ENCODE peak calls at places on chromosomes 12 and 14, in six cellular contexts. One of them, this sample, is unnamed.

GRCh38 chr14:55129428-55130193 is 559 bp downstream of the LGALS3 start:
- DNase-seq in activated CD4-positive, alpha-beta T cell treated with anti-CD3 and anti-CD28 coated beads, Interleukin-2, amount 50 U/mL, for 24 hours: peak
- DNase-seq in EL: peak
- DNase-seq in H4: peak
- DNase-seq in HS-5: no peak
- DNase-seq in SK-N-SH: peak
- DNase-seq in this sample: peak

GRCh38 chr14:104604461-104605449 is at the start of gene TMEM179:
- DNase-seq in activated CD4-positive, alpha-beta T cell treated with anti-CD3 and anti-CD28 coated beads, Interleukin-2, amount 50 U/mL, for 24 hours: no peak
- DNase-seq in EL: no peak
- DNase-seq in H4: no peak
- DNase-seq in HS-5: no peak
- DNase-seq in SK-N-SH: peak
- DNase-seq in this sample: no peak

GRCh38 chr14:54219281-54220121 is 177.3 kb upstream of the CDKN3 start:
- DNase-seq in activated CD4-positive, alpha-beta T cell treated with anti-CD3 and anti-CD28 coated beads, Interleukin-2, amount 50 U/mL, for 24 hours: no peak
- DNase-seq in EL: no peak
- DNase-seq in H4: no peak
- DNase-seq in HS-5: no peak
- DNase-seq in SK-N-SH: peak
- DNase-seq in this sample: no peak

GRCh38 chr12:39239484-39240143 is 203.3 kb downstream of the KIF21A start:
- DNase-seq in activated CD4-positive, alpha-beta T cell treated with anti-CD3 and anti-CD28 coated beads, Interleukin-2, amount 50 U/mL, for 24 hours: no peak
- DNase-seq in EL: no peak
- DNase-seq in H4: no peak
- DNase-seq in HS-5: no peak
- DNase-seq in SK-N-SH: no peak
- DNase-seq in this sample: no peak

GRCh38 chr12:96862326-96862725 is 44.7 kb upstream of the NEDD1 start:
- DNase-seq in activated CD4-positive, alpha-beta T cell treated with anti-CD3 and anti-CD28 coated beads, Interleukin-2, amount 50 U/mL, for 24 hours: no peak
- DNase-seq in EL: peak
- DNase-seq in H4: no peak
- DNase-seq in HS-5: no peak
- DNase-seq in SK-N-SH: no peak
- DNase-seq in this sample: peak

GRCh38 chr14:20755037-20755436 is 9.3 kb downstream of the EDDM3A start:
- DNase-seq in activated CD4-positive, alpha-beta T cell treated with anti-CD3 and anti-CD28 coated beads, Interleukin-2, amount 50 U/mL, for 24 hours: no peak
- DNase-seq in EL: no peak
- DNase-seq in H4: no peak
- DNase-seq in HS-5: no peak
- DNase-seq in SK-N-SH: no peak
- DNase-seq in this sample: no peak

GRCh38 chr12:52005903-52006703 is 643 bp upstream of the TAMALIN start:
- DNase-seq in activated CD4-positive, alpha-beta T cell treated with anti-CD3 and anti-CD28 coated beads, Interleukin-2, amount 50 U/mL, for 24 hours: no peak
- DNase-seq in EL: no peak
- DNase-seq in H4: no peak
- DNase-seq in HS-5: no peak
- DNase-seq in SK-N-SH: no peak
- DNase-seq in this sample: no peak

GRCh38 chr14:80364274-80364673 is 153.0 kb upstream of the DIO2 start:
- DNase-seq in activated CD4-positive, alpha-beta T cell treated with anti-CD3 and anti-CD28 coated beads, Interleukin-2, amount 50 U/mL, for 24 hours: no peak
- DNase-seq in EL: peak
- DNase-seq in H4: peak
- DNase-seq in HS-5: no peak
- DNase-seq in SK-N-SH: peak
- DNase-seq in this sample: peak

GRCh38 chr12:94793191-94793595 is 142.8 kb upstream of the TMCC3 start:
- DNase-seq in activated CD4-positive, alpha-beta T cell treated with anti-CD3 and anti-CD28 coated beads, Interleukin-2, amount 50 U/mL, for 24 hours: no peak
- DNase-seq in EL: peak
- DNase-seq in H4: no peak
- DNase-seq in HS-5: no peak
- DNase-seq in SK-N-SH: no peak
- DNase-seq in this sample: no peak

GRCh38 chr12:92194566-92194965 is 48.9 kb upstream of the BTG1 start:
- DNase-seq in activated CD4-positive, alpha-beta T cell treated with anti-CD3 and anti-CD28 coated beads, Interleukin-2, amount 50 U/mL, for 24 hours: no peak
- DNase-seq in EL: no peak
- DNase-seq in H4: no peak
- DNase-seq in HS-5: no peak
- DNase-seq in SK-N-SH: no peak
- DNase-seq in this sample: no peak

GRCh38 chr12:122371475-122372045 is 50.9 kb downstream of the CLIP1 start:
- DNase-seq in activated CD4-positive, alpha-beta T cell treated with anti-CD3 and anti-CD28 coated beads, Interleukin-2, amount 50 U/mL, for 24 hours: no peak
- DNase-seq in EL: no peak
- DNase-seq in H4: no peak
- DNase-seq in HS-5: no peak
- DNase-seq in SK-N-SH: no peak
- DNase-seq in this sample: no peak

GRCh38 chr12:14638066-14638465 is 58.3 kb downstream of the GUCY2C start:
- DNase-seq in activated CD4-positive, alpha-beta T cell treated with anti-CD3 and anti-CD28 coated beads, Interleukin-2, amount 50 U/mL, for 24 hours: no peak
- DNase-seq in EL: no peak
- DNase-seq in H4: no peak
- DNase-seq in HS-5: no peak
- DNase-seq in SK-N-SH: no peak
- DNase-seq in this sample: no peak

GRCh38 chr12:130967631-130968030 is 13.9 kb downstream of the ADGRD1 start:
- DNase-seq in activated CD4-positive, alpha-beta T cell treated with anti-CD3 and anti-CD28 coated beads, Interleukin-2, amount 50 U/mL, for 24 hours: no peak
- DNase-seq in EL: no peak
- DNase-seq in H4: no peak
- DNase-seq in HS-5: no peak
- DNase-seq in SK-N-SH: no peak
- DNase-seq in this sample: no peak

GRCh38 chr14:85088231-85088630 is 441.7 kb upstream of the FLRT2 start:
- DNase-seq in activated CD4-positive, alpha-beta T cell treated with anti-CD3 and anti-CD28 coated beads, Interleukin-2, amount 50 U/mL, for 24 hours: no peak
- DNase-seq in EL: no peak
- DNase-seq in H4: no peak
- DNase-seq in HS-5: peak
- DNase-seq in SK-N-SH: no peak
- DNase-seq in this sample: no peak

GRCh38 chr14:100900837-100901390 is 2.6 kb downstream of the RTL1 start:
- DNase-seq in activated CD4-positive, alpha-beta T cell treated with anti-CD3 and anti-CD28 coated beads, Interleukin-2, amount 50 U/mL, for 24 hours: no peak
- DNase-seq in EL: no peak
- DNase-seq in H4: peak
- DNase-seq in HS-5: no peak
- DNase-seq in SK-N-SH: peak
- DNase-seq in this sample: no peak

GRCh38 chr12:13530966-13531365 is 334.4 kb downstream of the EMP1 start:
- DNase-seq in activated CD4-positive, alpha-beta T cell treated with anti-CD3 and anti-CD28 coated beads, Interleukin-2, amount 50 U/mL, for 24 hours: no peak
- DNase-seq in EL: no peak
- DNase-seq in H4: no peak
- DNase-seq in HS-5: no peak
- DNase-seq in SK-N-SH: no peak
- DNase-seq in this sample: no peak